ENCODE peak calls at places on chromosomes 6 and 20, in seven cellular contexts. G, Y, T, I, O, J and M are unnamed samples. For H3K4me1, the result is how much of the 10 kb centered on the place peaks cover.

GRCh38 chr6:82589509-82590206 is 226.0 kb downstream of the TPBG start:
- DNase-seq in G (no peak), O (peak), J (no peak), I (no peak), Y (no peak), T (no peak), M (no peak)

GRCh38 chr6:128570439-128571063 is 50.2 kb upstream of the PTPRK start:
- DNase-seq in G (no peak), O (peak), I (no peak), Y (no peak), T (no peak), J (no peak), M (no peak)

GRCh38 chr6:52089758-52090348 is 2.4 kb upstream of the PKHD1 start:
- DNase-seq in T (no peak), G (no peak), J (no peak), I (no peak), Y (no peak), O (peak), M (no peak)

GRCh38 chr20:53736757-53737403 is 143.2 kb upstream of the ZNF217 start:
- DNase-seq in Y (no peak), O (peak), T (no peak), G (no peak), J (no peak), I (no peak), M (peak)

GRCh38 chr6:18503588-18504231 is 116.6 kb downstream of the RNF144B start:
- DNase-seq in G (peak), I (peak), J (peak), T (peak), O (peak), Y (no peak), M (peak)

GRCh38 chr6:16276991-16277981 is 38.9 kb downstream of the GMPR start:
- DNase-seq in I (peak), T (peak), J (peak), G (no peak), O (peak), Y (no peak), M (peak)

GRCh38 chr6:46234156-46234556 is 63.4 kb upstream of the ENPP5 start:
- DNase-seq in J (no peak), Y (no peak), O (no peak), T (no peak), G (no peak), I (no peak), M (no peak)

GRCh38 chr6:12249516-12250394 is 40.4 kb upstream of the EDN1 start:
- DNase-seq in O (no peak), J (no peak), I (no peak), T (no peak), Y (no peak), G (no peak), M (peak)

GRCh38 chr6:77837034-77837784 is 184.4 kb downstream of the MEI4 start:
- DNase-seq in T (no peak), I (no peak), Y (no peak), O (no peak), J (no peak), G (no peak), M (peak)

GRCh38 chr6:154479388-154480143 is 30.9 kb downstream of the CNKSR3 start:
- DNase-seq in G (no peak), T (no peak), I (no peak), J (no peak), O (no peak), Y (no peak), M (no peak)

GRCh38 chr20:62622178-62622876 is 20.0 kb upstream of the SLCO4A1 start:
- DNase-seq in O (no peak), Y (no peak), J (no peak), G (no peak), I (no peak), T (no peak), M (no peak)
- H3K4me1 ChIP-seq in O (under half), Y (under half), J (under half), G (under half), I (under half), T (under half), M (under half)

GRCh38 chr6:35719830-35720733 is 16.8 kb upstream of the ARMC12 start:
- DNase-seq in O (no peak), T (peak), Y (no peak), J (no peak), I (no peak), G (no peak), M (no peak)
- H3K4me1 ChIP-seq in O (under half), T (under half), Y (under half), J (under half), I (under half), G (half or more), M (under half)

DNA sequence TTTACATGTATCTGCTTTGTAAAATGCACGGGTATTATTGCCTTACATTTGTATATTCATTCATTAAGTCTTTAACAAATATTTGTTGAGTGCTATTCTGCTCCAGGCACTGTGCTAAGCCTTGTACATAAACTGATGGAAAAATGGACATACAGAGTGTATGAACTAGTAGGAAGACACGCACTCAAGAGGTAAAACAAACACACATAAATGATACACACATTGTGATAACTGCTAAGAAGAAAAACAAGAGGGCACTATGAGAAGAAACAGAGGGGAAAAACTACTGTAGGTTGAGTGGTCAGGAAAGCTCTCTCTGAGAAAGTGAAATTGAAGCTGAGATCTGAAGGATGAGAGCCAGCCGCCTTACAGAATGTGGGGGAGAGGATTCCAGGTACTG is 117.4 kb downstream of the EYA4 start:
- DNase-seq in I (no peak), G (no peak), T (no peak), O (no peak), Y (no peak), J (no peak), M (no peak)
- H3K4me1 ChIP-seq in I (under half), G (under half), T (under half), O (under half), Y (under half), J (under half), M (under half)

GRCh38 chr6:149951096-149951495 is 9.3 kb downstream of the ULBP2 start:
- DNase-seq in T (no peak), J (no peak), I (no peak), G (no peak), Y (no peak), O (no peak), M (no peak)

GRCh38 chr6:149948616-149949015 is 6.8 kb downstream of the ULBP2 start:
- DNase-seq in Y (peak), I (no peak), G (no peak), O (no peak), J (no peak), T (no peak), M (no peak)

GRCh38 chr6:149948011-149948410 is 6.2 kb downstream of the ULBP2 start:
- DNase-seq in Y (no peak), J (no peak), T (no peak), O (no peak), I (no peak), G (no peak), M (no peak)

GRCh38 chr6:149950423-149950822 is 8.6 kb downstream of the ULBP2 start:
- DNase-seq in T (no peak), J (no peak), O (no peak), I (no peak), G (no peak), Y (no peak), M (peak)

GRCh38 chr6:149951626-149952025 is 9.8 kb downstream of the ULBP2 start:
- DNase-seq in T (no peak), O (no peak), I (no peak), Y (peak), J (no peak), G (no peak), M (no peak)
- H3K4me1 ChIP-seq in T (under half), O (under half), I (under half), Y (under half), J (under half), G (under half), M (under half)

GRCh38 chr20:8867346-8867745 is 201.5 kb upstream of the PLCB4 start:
- DNase-seq in J (no peak), I (no peak), T (no peak), O (no peak), Y (no peak), G (no peak), M (no peak)
- H3K4me1 ChIP-seq in J (under half), I (under half), T (under half), O (under half), Y (under half), G (under half), M (under half)

DNA sequence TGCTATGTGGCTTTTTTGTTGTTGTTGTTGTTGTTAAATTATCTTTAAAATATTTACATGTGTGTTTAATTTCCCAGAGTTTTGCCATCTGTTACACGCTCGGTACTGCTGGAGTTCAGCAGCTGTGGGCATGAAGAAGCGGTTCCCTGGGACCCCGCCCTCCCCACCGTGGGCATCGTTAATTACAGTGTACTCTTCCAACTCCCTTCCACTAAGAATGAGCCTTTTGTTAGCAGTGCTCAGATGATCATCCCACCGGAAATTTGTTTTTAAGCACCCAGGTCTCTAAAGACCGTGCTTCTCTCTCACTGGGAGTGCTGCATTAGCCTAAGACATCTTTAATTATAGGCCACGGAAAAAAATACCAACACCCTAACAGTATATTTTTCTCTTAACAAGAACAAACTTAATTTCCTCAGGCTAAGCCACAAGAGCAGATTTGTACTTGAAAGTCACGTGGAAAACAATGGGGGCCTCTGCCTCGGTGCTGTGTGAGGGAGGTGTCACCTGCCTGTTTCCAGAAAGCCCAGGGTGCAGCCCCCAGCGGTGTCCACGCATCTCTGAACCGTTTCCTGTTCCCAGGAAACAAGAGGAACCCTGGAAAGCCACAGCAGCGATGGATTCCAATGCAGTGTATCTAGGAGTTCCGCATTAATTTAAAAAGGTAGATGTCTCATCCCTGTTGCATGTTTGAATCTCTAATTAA is 113.3 kb upstream of the FRMD1 start:
- DNase-seq in I (no peak), J (peak), O (no peak), G (no peak), Y (no peak), T (no peak), M (no peak)
- H3K4me1 ChIP-seq in I (under half), J (under half), O (under half), G (under half), Y (under half), T (under half), M (under half)

DNA sequence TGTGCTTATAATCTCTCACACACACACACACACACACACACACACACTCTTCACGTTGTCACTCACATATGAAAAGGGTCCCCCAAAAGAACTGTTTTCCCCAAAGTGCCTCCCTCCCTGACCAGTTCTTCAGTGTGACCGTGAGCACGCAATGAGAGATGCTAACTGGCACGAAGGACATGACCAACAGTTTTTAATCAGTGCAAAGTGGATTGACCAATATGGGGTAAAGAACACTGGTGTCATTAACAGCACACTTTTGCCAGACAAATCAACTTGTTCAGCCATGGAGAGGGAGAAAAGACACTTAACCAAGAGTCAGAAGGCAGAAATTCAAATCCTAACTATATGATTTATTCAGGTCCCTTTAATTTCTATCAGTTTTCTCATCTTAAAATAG is 15.0 kb downstream of the EXOC2 start:
- DNase-seq in G (no peak), I (no peak), Y (no peak), O (no peak), T (no peak), J (no peak), M (no peak)
- H3K4me1 ChIP-seq in G (under half), I (under half), Y (under half), O (under half), T (under half), J (under half), M (under half)

GRCh38 chr20:3898639-3899038 is 9.5 kb downstream of the PANK2 start:
- DNase-seq in O (no peak), I (no peak), T (no peak), J (no peak), G (no peak), Y (no peak), M (no peak)

GRCh38 chr20:3896853-3897252 is 7.7 kb downstream of the PANK2 start:
- DNase-seq in Y (no peak), T (no peak), O (no peak), J (no peak), I (no peak), G (no peak), M (peak)

GRCh38 chr20:3890999-3891929 is 2.1 kb downstream of the PANK2 start:
- DNase-seq in J (no peak), O (peak), T (no peak), I (no peak), G (no peak), Y (no peak), M (no peak)

GRCh38 chr20:3896302-3896701 is 7.1 kb downstream of the PANK2 start:
- DNase-seq in O (no peak), G (no peak), I (no peak), Y (no peak), T (no peak), J (no peak), M (no peak)

GRCh38 chr20:3894796-3895195 is 5.6 kb downstream of the PANK2 start:
- DNase-seq in Y (no peak), G (no peak), J (no peak), T (no peak), O (no peak), I (no peak), M (no peak)
- H3K4me1 ChIP-seq in Y (under half), G (half or more), J (under half), T (under half), O (under half), I (under half), M (under half)

GRCh38 chr6:30494275-30494990 is 5.1 kb downstream of the HLA-E start:
- DNase-seq in I (no peak), Y (no peak), G (no peak), O (no peak), T (no peak), J (no peak), M (no peak)
- H3K4me1 ChIP-seq in I (under half), Y (under half), G (half or more), O (under half), T (under half), J (under half), M (under half)

DNA sequence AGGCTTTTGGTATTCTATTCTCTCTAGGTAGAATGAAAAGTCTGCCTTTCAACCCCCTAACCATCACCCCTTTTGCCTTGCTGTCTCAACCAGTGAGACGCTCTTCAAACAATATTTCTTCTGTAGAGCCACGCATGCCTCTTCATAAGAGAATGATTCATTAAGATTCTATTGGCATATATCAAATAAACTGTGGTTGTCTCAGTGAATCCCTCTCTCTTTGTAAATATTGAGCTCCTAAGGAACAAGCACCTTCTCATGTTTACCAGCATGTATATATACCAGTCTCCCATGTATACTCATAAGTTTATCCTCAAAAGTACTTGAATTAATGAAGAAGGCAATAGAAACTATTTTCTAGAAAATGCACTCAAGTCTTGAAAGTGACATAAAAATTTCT is 90.6 kb downstream of the HAO1 start:
- DNase-seq in Y (no peak), O (no peak), I (no peak), G (no peak), J (no peak), T (no peak), M (no peak)
- H3K4me1 ChIP-seq in Y (under half), O (under half), I (under half), G (under half), J (under half), T (under half), M (under half)